ENCODE peak calls at places on chromosomes 1 and 21, in four cellular contexts. One of them, this sample, is unnamed.

GRCh38 chr1:159823401-159823800 is 3.3 kb upstream of the SLAMF8 start:
- DNase-seq in tibial artery: no peak
- DNase-seq in neural crest cell: no peak
- DNase-seq in cardiac fibroblast: no peak
- DNase-seq in this sample: no peak

GRCh38 chr1:7948950-7949349 is 8.3 kb upstream of the TNFRSF9 start:
- DNase-seq in tibial artery: no peak
- DNase-seq in neural crest cell: no peak
- DNase-seq in cardiac fibroblast: peak
- DNase-seq in this sample: peak

GRCh38 chr21:45981154-45981606 is 390 bp upstream of the COL6A1 start:
- DNase-seq in neural crest cell: peak
- DNase-seq in cardiac fibroblast: peak
- DNase-seq in tibial artery: peak
- DNase-seq in this sample: peak

GRCh38 chr1:41341756-41342562 is 19.3 kb upstream of the FOXO6 start:
- DNase-seq in neural crest cell: no peak
- DNase-seq in cardiac fibroblast: no peak
- DNase-seq in tibial artery: no peak
- DNase-seq in this sample: peak

GRCh38 chr1:226634611-226635246 is 86.2 kb downstream of the STUM start:
- DNase-seq in neural crest cell: no peak
- DNase-seq in cardiac fibroblast: no peak
- DNase-seq in tibial artery: no peak
- DNase-seq in this sample: no peak

GRCh38 chr1:119737040-119737682 is 25.4 kb downstream of the PHGDH start:
- DNase-seq in neural crest cell: no peak
- DNase-seq in cardiac fibroblast: no peak
- DNase-seq in tibial artery: peak
- DNase-seq in this sample: no peak

GRCh38 chr1:178020968-178021640 is 51.2 kb upstream of the SEC16B start:
- DNase-seq in tibial artery: no peak
- DNase-seq in cardiac fibroblast: no peak
- DNase-seq in neural crest cell: no peak
- DNase-seq in this sample: no peak

GRCh38 chr1:30684881-30685795 is 38.2 kb downstream of the MATN1 start:
- DNase-seq in neural crest cell: peak
- DNase-seq in cardiac fibroblast: no peak
- DNase-seq in tibial artery: no peak
- DNase-seq in this sample: no peak

GRCh38 chr1:209912306-209912705 is 25.7 kb upstream of the SYT14 start:
- DNase-seq in cardiac fibroblast: no peak
- DNase-seq in neural crest cell: no peak
- DNase-seq in tibial artery: no peak
- DNase-seq in this sample: no peak

GRCh38 chr1:94063379-94063778 is 57.6 kb downstream of the ABCA4 start:
- DNase-seq in tibial artery: peak
- DNase-seq in cardiac fibroblast: peak
- DNase-seq in neural crest cell: peak
- DNase-seq in this sample: peak

GRCh38 chr21:37073417-37074194 is 552 bp downstream of the TTC3 start:
- DNase-seq in cardiac fibroblast: peak
- DNase-seq in neural crest cell: no peak
- DNase-seq in tibial artery: no peak
- DNase-seq in this sample: peak

GRCh38 chr1:21012937-21013336 is 163.8 kb downstream of the EIF4G3 start:
- DNase-seq in neural crest cell: no peak
- DNase-seq in cardiac fibroblast: no peak
- DNase-seq in tibial artery: no peak
- DNase-seq in this sample: peak

GRCh38 chr1:203130358-203130992 is 2.9 kb downstream of the ADORA1 start:
- DNase-seq in neural crest cell: no peak
- DNase-seq in tibial artery: no peak
- DNase-seq in cardiac fibroblast: no peak
- DNase-seq in this sample: no peak

GRCh38 chr1:223352944-223353343 is 11.0 kb downstream of the SUSD4 start:
- DNase-seq in neural crest cell: no peak
- DNase-seq in tibial artery: no peak
- DNase-seq in cardiac fibroblast: no peak
- DNase-seq in this sample: no peak

GRCh38 chr1:228510101-228510850 is 23.1 kb downstream of the RNF187 start:
- DNase-seq in neural crest cell: no peak
- DNase-seq in cardiac fibroblast: no peak
- DNase-seq in tibial artery: no peak
- DNase-seq in this sample: no peak

GRCh38 chr1:20603473-20604464 is 14.9 kb downstream of the CDA start:
- DNase-seq in tibial artery: no peak
- DNase-seq in neural crest cell: no peak
- DNase-seq in cardiac fibroblast: peak
- DNase-seq in this sample: peak

GRCh38 chr1:167482184-167482583 is 36.1 kb downstream of the CD247 start:
- DNase-seq in tibial artery: no peak
- DNase-seq in neural crest cell: no peak
- DNase-seq in cardiac fibroblast: no peak
- DNase-seq in this sample: no peak

GRCh38 chr1:11730429-11730861 is 5.5 kb upstream of the AGTRAP start:
- DNase-seq in neural crest cell: no peak
- DNase-seq in tibial artery: peak
- DNase-seq in cardiac fibroblast: peak
- DNase-seq in this sample: peak

GRCh38 chr1:31583995-31584868 is 7.9 kb downstream of the TINAGL1 start:
- DNase-seq in cardiac fibroblast: peak
- DNase-seq in tibial artery: peak
- DNase-seq in neural crest cell: no peak
- DNase-seq in this sample: peak

GRCh38 chr21:41877901-41878830 is 978 bp downstream of the PRDM15 start:
- DNase-seq in neural crest cell: no peak
- DNase-seq in tibial artery: no peak
- DNase-seq in cardiac fibroblast: peak
- DNase-seq in this sample: peak

GRCh38 chr1:241485554-241485992 is 34.0 kb downstream of the FH start:
- DNase-seq in neural crest cell: no peak
- DNase-seq in tibial artery: no peak
- DNase-seq in cardiac fibroblast: peak
- DNase-seq in this sample: peak

GRCh38 chr21:38289697-38290096 is 32.9 kb downstream of the KCNJ15 start:
- DNase-seq in cardiac fibroblast: peak
- DNase-seq in neural crest cell: no peak
- DNase-seq in tibial artery: peak
- DNase-seq in this sample: peak

GRCh38 chr1:113278371-113278770 is 111.9 kb upstream of the MAGI3 start:
- DNase-seq in tibial artery: no peak
- DNase-seq in neural crest cell: no peak
- DNase-seq in cardiac fibroblast: no peak
- DNase-seq in this sample: no peak

GRCh38 chr1:242017580-242018233 is 18.8 kb upstream of the MAP1LC3C start:
- DNase-seq in cardiac fibroblast: peak
- DNase-seq in tibial artery: peak
- DNase-seq in neural crest cell: peak
- DNase-seq in this sample: peak

GRCh38 chr1:4658643-4659042 is 4.2 kb downstream of the AJAP1 start:
- DNase-seq in cardiac fibroblast: no peak
- DNase-seq in neural crest cell: no peak
- DNase-seq in tibial artery: no peak
- DNase-seq in this sample: no peak

GRCh38 chr1:12158362-12159092 is 8.3 kb upstream of the TNFRSF1B start:
- DNase-seq in neural crest cell: no peak
- DNase-seq in tibial artery: no peak
- DNase-seq in cardiac fibroblast: no peak
- DNase-seq in this sample: no peak

GRCh38 chr21:45323487-45324380 is 36.0 kb upstream of the POFUT2 start:
- DNase-seq in cardiac fibroblast: peak
- DNase-seq in tibial artery: peak
- DNase-seq in neural crest cell: no peak
- DNase-seq in this sample: peak

GRCh38 chr1:19643602-19644419 is at the start of gene NBL1:
- DNase-seq in cardiac fibroblast: peak
- DNase-seq in tibial artery: peak
- DNase-seq in neural crest cell: no peak
- DNase-seq in this sample: peak

GRCh38 chr1:71521655-71522264 is 440.9 kb upstream of the ZRANB2 start:
- DNase-seq in neural crest cell: peak
- DNase-seq in tibial artery: no peak
- DNase-seq in cardiac fibroblast: peak
- DNase-seq in this sample: peak
- TF ChIP-seq CTCF in neural crest cell: peak
- TF ChIP-seq CTCF in tibial artery: no peak
- TF ChIP-seq CTCF in cardiac fibroblast: peak
- TF ChIP-seq CTCF in this sample: peak

DNA sequence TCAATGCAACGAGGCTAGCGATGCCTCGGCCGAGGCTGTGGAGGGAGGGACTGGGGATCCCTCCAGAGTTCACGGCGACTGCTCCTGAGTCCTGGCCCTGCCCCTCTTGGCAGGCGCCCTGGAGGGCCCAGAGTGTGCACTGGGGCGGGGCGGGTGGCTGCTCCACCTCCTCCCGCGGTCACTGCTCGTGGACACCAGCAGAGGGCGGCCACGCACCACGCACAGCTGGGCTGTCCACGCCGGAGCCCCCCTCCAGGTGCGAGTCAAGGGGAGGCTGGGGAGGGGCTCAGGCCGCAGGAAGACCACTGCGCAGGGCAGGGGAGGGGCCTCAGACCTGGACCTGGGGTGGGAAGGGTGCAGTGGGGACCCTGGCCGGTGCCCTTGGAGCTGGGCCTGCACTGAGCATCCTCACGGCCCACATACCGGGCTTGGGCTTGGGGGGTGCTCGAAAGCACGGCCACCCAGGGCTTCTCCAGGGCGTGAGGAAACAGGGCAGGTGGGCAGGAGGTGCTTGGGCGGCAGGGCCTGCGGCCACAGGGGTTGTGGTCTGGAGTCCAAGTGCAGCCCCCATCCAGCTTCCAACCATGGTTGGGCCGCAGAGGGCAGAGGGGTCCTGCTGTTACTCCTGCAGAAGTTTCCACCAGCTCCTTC is 20.6 kb upstream of the TTC34 start:
- DNase-seq in neural crest cell: no peak
- DNase-seq in tibial artery: no peak
- DNase-seq in cardiac fibroblast: no peak
- DNase-seq in this sample: no peak
- TF ChIP-seq CTCF in neural crest cell: no peak
- TF ChIP-seq CTCF in tibial artery: peak
- TF ChIP-seq CTCF in cardiac fibroblast: no peak
- TF ChIP-seq CTCF in this sample: no peak

GRCh38 chr21:21690068-21690665 is 692.0 kb downstream of the NCAM2 start:
- DNase-seq in neural crest cell: no peak
- DNase-seq in cardiac fibroblast: no peak
- DNase-seq in tibial artery: no peak
- DNase-seq in this sample: no peak

GRCh38 chr21:21688877-21689276 is 690.7 kb downstream of the NCAM2 start:
- DNase-seq in neural crest cell: no peak
- DNase-seq in tibial artery: no peak
- DNase-seq in cardiac fibroblast: peak
- DNase-seq in this sample: peak
- TF ChIP-seq CTCF in neural crest cell: peak
- TF ChIP-seq CTCF in tibial artery: no peak
- TF ChIP-seq CTCF in cardiac fibroblast: peak
- TF ChIP-seq CTCF in this sample: peak

GRCh38 chr1:184113251-184113650 is 61.7 kb downstream of the TSEN15 start:
- DNase-seq in tibial artery: no peak
- DNase-seq in neural crest cell: no peak
- DNase-seq in cardiac fibroblast: no peak
- DNase-seq in this sample: peak
- TF ChIP-seq CTCF in tibial artery: no peak
- TF ChIP-seq CTCF in neural crest cell: no peak
- TF ChIP-seq CTCF in cardiac fibroblast: no peak
- TF ChIP-seq CTCF in this sample: no peak

GRCh38 chr1:150486966-150487762 is at the start of gene TARS2:
- DNase-seq in tibial artery: peak
- DNase-seq in cardiac fibroblast: peak
- DNase-seq in neural crest cell: peak
- DNase-seq in this sample: peak
- TF ChIP-seq CTCF in tibial artery: peak
- TF ChIP-seq CTCF in cardiac fibroblast: peak
- TF ChIP-seq CTCF in neural crest cell: peak
- TF ChIP-seq CTCF in this sample: peak

DNA sequence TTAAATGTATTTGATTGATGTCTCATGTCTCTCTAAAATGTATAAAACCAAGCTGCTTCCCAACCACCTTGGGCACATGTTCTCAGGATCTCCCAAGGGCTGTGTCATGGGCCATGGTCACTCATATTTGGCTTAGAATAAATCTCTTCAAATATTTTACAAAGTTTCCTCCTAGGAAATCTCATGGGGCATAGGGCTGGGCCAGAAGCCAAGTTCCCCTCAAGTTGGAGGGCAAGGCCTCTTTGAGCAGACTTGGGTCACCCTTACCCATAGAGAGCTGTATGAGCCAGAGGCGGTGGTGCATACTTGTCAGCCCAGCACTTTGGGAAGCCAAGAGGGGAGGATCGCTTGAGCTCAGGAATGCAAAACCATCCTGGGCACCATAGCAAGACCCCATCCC is 2.3 kb upstream of the FBXO42 start:
- DNase-seq in tibial artery: no peak
- DNase-seq in cardiac fibroblast: no peak
- DNase-seq in neural crest cell: no peak
- DNase-seq in this sample: no peak
- TF ChIP-seq CTCF in tibial artery: no peak
- TF ChIP-seq CTCF in cardiac fibroblast: no peak
- TF ChIP-seq CTCF in neural crest cell: no peak
- TF ChIP-seq CTCF in this sample: no peak

DNA sequence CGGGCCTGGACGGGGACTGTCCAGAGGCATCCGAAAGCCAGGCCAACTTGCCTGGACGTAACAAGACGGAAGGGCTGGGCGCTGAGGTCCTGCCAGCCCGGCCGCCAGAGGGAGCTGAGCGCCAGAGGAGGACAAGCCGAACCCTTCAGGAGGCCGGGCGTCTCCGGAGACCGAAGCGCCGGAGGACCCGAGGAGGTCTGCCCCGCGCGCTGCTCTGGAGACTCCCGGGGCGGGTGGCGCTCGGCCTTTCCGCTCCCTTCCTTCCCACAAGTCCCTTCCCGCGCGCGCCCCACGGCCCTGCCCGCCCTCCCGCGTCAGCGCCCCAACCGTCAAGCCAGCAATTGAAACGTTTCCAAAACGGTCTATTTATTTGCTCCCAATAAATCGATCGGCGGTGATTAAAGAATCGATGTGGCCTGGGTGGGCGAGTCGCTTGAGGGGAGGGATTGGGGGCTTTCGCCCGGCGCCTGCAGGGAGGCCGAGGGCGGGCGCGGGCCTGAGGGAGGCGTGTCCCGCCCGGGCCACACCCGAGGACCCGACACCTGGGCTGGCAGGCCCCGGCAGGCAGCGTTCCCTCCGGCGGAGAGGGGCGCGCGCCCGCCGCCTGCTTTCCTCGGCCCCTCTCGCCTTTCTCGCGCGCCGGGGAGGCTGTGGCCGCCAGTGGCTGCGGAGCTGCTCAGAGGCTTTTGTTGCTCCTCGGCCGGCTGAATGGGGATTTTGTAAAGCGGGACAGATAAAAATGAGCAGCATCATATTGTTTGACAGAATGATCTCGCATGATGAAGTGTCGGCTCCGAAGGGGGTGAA is 5.2 kb upstream of the FOXD3 start:
- DNase-seq in cardiac fibroblast: peak
- DNase-seq in neural crest cell: peak
- DNase-seq in tibial artery: no peak
- DNase-seq in this sample: peak
- TF ChIP-seq CTCF in cardiac fibroblast: peak
- TF ChIP-seq CTCF in neural crest cell: peak
- TF ChIP-seq CTCF in tibial artery: peak
- TF ChIP-seq CTCF in this sample: peak